ENCODE peak calls at places on chromosomes 12 and 14, in six cellular contexts. U is cardiac muscle cell; S is effector memory CD4-positive, alpha-beta T cell; G is lower lobe of right lung; X is suprapubic skin; D is mesendoderm. A is an unnamed sample.

GRCh38 chr12:110689601-110690430 is 901 bp upstream of the HVCN1 start:
- DNase-seq in U (peak; percentile 56), G (peak; percentile 66), S (peak; percentile 11), D (peak; percentile 87), X (no peak), A (peak; percentile 77)

GRCh38 chr14:66482873-66483272 is 3.3 kb upstream of the CCDC196 start:
- DNase-seq in U (no peak), X (no peak), G (no peak), D (no peak), S (no peak), A (no peak)

GRCh38 chr14:90561920-90562319 is 165.1 kb downstream of the CALM1 start:
- DNase-seq in G (no peak), D (no peak), U (no peak), S (no peak), X (no peak), A (no peak)

GRCh38 chr14:106625181-106625580 is 1098.8 kb downstream of the TMEM121 start:
- DNase-seq in G (no peak), U (no peak), X (no peak), D (no peak), S (no peak), A (no peak)

GRCh38 chr12:13380297-13380696 is 183.8 kb downstream of the EMP1 start:
- DNase-seq in U (no peak), D (no peak), X (no peak), G (no peak), S (no peak), A (no peak)

GRCh38 chr12:70379856-70380255 is 13.8 kb downstream of the KCNMB4 start:
- DNase-seq in D (no peak), U (no peak), G (no peak), X (no peak), S (no peak), A (no peak)

GRCh38 chr12:119245904-119246494 is 67.3 kb downstream of the HSPB8 start:
- DNase-seq in S (no peak), U (no peak), D (no peak), X (no peak), G (no peak), A (no peak)

GRCh38 chr12:43106355-43106754 is 445.6 kb downstream of the ADAMTS20 start:
- DNase-seq in X (no peak), S (no peak), U (no peak), G (no peak), D (no peak), A (no peak)

GRCh38 chr12:107458990-107459389 is 226.6 kb upstream of the PWP1 start:
- DNase-seq in S (no peak), G (no peak), D (no peak), U (no peak), X (no peak), A (no peak)

GRCh38 chr14:45258073-45258472 is 5.1 kb upstream of the MIS18BP1 start:
- DNase-seq in S (no peak), D (no peak), X (no peak), U (no peak), G (no peak), A (no peak)

GRCh38 chr12:124458992-124459851 is 108.2 kb downstream of the NCOR2 start:
- DNase-seq in G (no peak), S (no peak), U (no peak), X (no peak), D (no peak), A (no peak)

GRCh38 chr14:76576047-76576741 is 185.1 kb upstream of the VASH1 start:
- DNase-seq in G (no peak), S (no peak), U (peak; percentile 32), D (no peak), X (no peak), A (no peak)

GRCh38 chr12:105423237-105423636 is 92.7 kb downstream of the C12orf75 start:
- DNase-seq in D (no peak), G (no peak), S (no peak), U (no peak), X (no peak), A (no peak)

GRCh38 chr12:24617471-24617870 is 331.4 kb downstream of the BCAT1 start:
- DNase-seq in U (peak; percentile 51), X (no peak), G (no peak), D (peak; percentile 87), S (no peak), A (no peak)

GRCh38 chr14:105855246-105855892 is 329.0 kb downstream of the TMEM121 start:
- DNase-seq in U (no peak), X (peak; percentile 70), D (no peak), S (no peak), G (peak; percentile 37), A (no peak)

GRCh38 chr12:127416796-127417195 is 850.2 kb upstream of the TMEM132C start:
- DNase-seq in U (no peak), X (no peak), G (no peak), D (no peak), S (no peak), A (no peak)

GRCh38 chr14:63248211-63248610 is 44.0 kb downstream of the RHOJ start:
- DNase-seq in S (no peak), U (peak; percentile 72), D (no peak), G (no peak), X (no peak), A (no peak)

GRCh38 chr12:123427036-123427769 is 9.3 kb downstream of the RILPL2 start:
- DNase-seq in G (no peak), X (no peak), U (no peak), S (peak; percentile 36), D (no peak), A (no peak)

GRCh38 chr12:38983117-38983571 is 77.8 kb upstream of the CPNE8 start:
- DNase-seq in U (no peak), S (no peak), D (no peak), G (no peak), X (no peak), A (no peak)

GRCh38 chr12:127485528-127485927 is 781.4 kb upstream of the TMEM132C start:
- DNase-seq in X (no peak), S (no peak), D (peak; percentile 40), G (no peak), U (no peak), A (peak; percentile 44)

GRCh38 chr14:37116933-37117844 is 55.2 kb downstream of the SLC25A21 start:
- DNase-seq in S (no peak), X (no peak), D (peak; percentile 34), G (no peak), U (no peak), A (peak; percentile 57)

GRCh38 chr14:53106768-53107167 is 46.4 kb downstream of the DDHD1 start:
- DNase-seq in X (no peak), G (no peak), U (no peak), D (no peak), S (no peak), A (no peak)

GRCh38 chr12:93894391-93895095 is 217.4 kb downstream of the CRADD start:
- DNase-seq in S (no peak), U (peak; percentile 86), D (no peak), G (peak; percentile 57), X (peak; percentile 85), A (no peak)

GRCh38 chr12:41795910-41796309 is 348.8 kb downstream of the GXYLT1 start:
- DNase-seq in G (no peak), D (peak; percentile 73), X (no peak), U (no peak), S (no peak), A (peak; percentile 48)

GRCh38 chr12:104775731-104776231 is 182.3 kb downstream of the SLC41A2 start:
- DNase-seq in G (no peak), U (no peak), X (no peak), S (no peak), D (no peak), A (no peak)

GRCh38 chr12:57630891-57631433 is 2.0 kb downstream of the B4GALNT1 start:
- DNase-seq in X (peak; percentile 50), U (no peak), G (no peak), D (no peak), S (no peak), A (no peak)
- H3K4me3 ChIP-seq in X (no peak overlapping the region), U (no peak overlapping the region), G (no peak overlapping the region), D (no peak overlapping the region), S (no peak overlapping the region), A (no peak overlapping the region)

DNA sequence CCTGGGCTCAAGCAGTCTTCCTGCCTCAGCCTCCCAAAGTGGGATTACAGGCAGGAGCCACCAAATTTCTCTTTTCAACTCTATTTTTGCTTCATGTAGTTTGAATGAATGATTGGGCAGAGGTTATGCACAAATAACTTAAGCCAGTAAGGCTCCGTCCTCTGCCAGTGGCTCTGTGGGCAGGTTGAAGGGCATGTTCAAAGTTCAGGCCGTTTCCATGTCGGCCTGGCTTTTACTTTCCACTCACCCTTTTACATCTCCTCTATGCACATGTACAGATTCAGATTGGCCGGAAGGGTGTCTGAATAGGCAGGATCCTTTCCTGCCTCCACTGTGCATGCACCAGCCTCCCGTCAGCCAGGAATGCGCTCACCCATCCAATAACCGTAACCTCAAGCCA is 132.3 kb downstream of the EML1 start:
- DNase-seq in D (no peak), S (no peak), U (no peak), G (no peak), X (peak; percentile 45), A (no peak)
- H3K4me1 ChIP-seq in D (no peaks in the 10 kb centered on the region), S (no peaks in the 10 kb centered on the region), U (peaks cover 9% of the 10 kb centered on the region), G (no peaks in the 10 kb centered on the region), X (peaks cover 2% of the 10 kb centered on the region), A (no peaks in the 10 kb centered on the region)

GRCh38 chr12:53217930-53218307 is 10.9 kb upstream of the ITGB7 start:
- DNase-seq in D (no peak), S (no peak), U (no peak), G (peak; percentile 42), X (no peak), A (no peak)
- H3K4me3 ChIP-seq in D (peak overlapping the region; percentile 2), S (peak overlapping the region; percentile 78), U (no peak overlapping the region), G (peak overlapping the region; percentile 77), X (peak overlapping the region; percentile 61), A (no peak overlapping the region)

DNA sequence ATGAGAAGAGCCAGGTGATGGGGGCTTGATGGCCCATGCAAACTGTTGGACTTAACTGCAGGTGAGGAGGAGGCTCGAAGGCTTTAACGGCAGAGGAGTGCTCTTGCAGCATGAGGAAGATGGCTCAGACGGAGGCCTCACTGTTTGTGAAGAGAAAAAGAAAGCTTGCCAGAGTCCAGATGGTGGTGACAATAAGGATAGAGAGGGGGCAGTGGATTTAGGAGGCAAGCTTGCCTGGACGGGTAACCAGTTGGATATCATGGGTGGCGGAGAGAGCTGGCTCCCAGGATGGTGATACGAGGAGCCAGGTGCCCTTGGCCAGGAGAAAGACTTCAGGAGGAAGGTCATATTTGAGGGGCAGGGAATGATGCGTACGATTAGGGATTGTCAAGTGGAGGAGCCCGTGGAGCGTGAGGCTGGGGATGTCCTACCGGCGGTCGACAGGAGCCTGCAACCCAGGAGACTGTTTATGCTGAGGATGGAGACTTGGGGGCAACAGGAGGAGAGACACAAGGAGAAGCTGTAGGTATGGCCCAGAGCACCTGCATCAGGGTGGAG is 71.8 kb downstream of the CACNA1C start:
- DNase-seq in G (no peak), X (peak; percentile 23), S (no peak), D (no peak), U (no peak), A (no peak)
- H3K4me1 ChIP-seq in G (peaks cover 8% of the 10 kb centered on the region), X (no peaks in the 10 kb centered on the region), S (no peaks in the 10 kb centered on the region), D (no peaks in the 10 kb centered on the region), U (peaks cover 4% of the 10 kb centered on the region), A (no peaks in the 10 kb centered on the region)